ENCODE peak calls at places on chromosomes 1 and 21, in six cellular contexts. One of them, this sample, is unnamed.

GRCh38 chr21:31744162-31744800 is 12.4 kb upstream of the SCAF4 start:
- DNase-seq in stomach: no peak
- DNase-seq in small intestine: no peak
- DNase-seq in activated naive CD4-positive, alpha-beta T cell treated with anti-CD3 and anti-CD28 coated beads, Interleukin-2, amount 50 U/mL, for 16 hours: no peak
- DNase-seq in upper lobe of right lung: no peak
- DNase-seq in HT-29: no peak
- DNase-seq in this sample: no peak

GRCh38 chr1:236917448-236917847 is 86.8 kb downstream of the MT1HL1 start:
- DNase-seq in stomach: no peak
- DNase-seq in small intestine: no peak
- DNase-seq in activated naive CD4-positive, alpha-beta T cell treated with anti-CD3 and anti-CD28 coated beads, Interleukin-2, amount 50 U/mL, for 16 hours: no peak
- DNase-seq in upper lobe of right lung: no peak
- DNase-seq in HT-29: no peak
- DNase-seq in this sample: no peak

GRCh38 chr1:197399691-197400521 is 131.9 kb downstream of the CRB1 start:
- DNase-seq in stomach: no peak
- DNase-seq in small intestine: peak; percentile 51
- DNase-seq in activated naive CD4-positive, alpha-beta T cell treated with anti-CD3 and anti-CD28 coated beads, Interleukin-2, amount 50 U/mL, for 16 hours: no peak
- DNase-seq in upper lobe of right lung: no peak
- DNase-seq in HT-29: peak; percentile 72
- DNase-seq in this sample: no peak

GRCh38 chr1:6822530-6823359 is 37.5 kb downstream of the CAMTA1 start:
- DNase-seq in stomach: peak; percentile 43
- DNase-seq in small intestine: peak; percentile 95
- DNase-seq in activated naive CD4-positive, alpha-beta T cell treated with anti-CD3 and anti-CD28 coated beads, Interleukin-2, amount 50 U/mL, for 16 hours: no peak
- DNase-seq in upper lobe of right lung: no peak
- DNase-seq in HT-29: peak; percentile 4
- DNase-seq in this sample: no peak

GRCh38 chr1:24364975-24365678 is 46.0 kb downstream of the GRHL3 start:
- DNase-seq in stomach: no peak
- DNase-seq in small intestine: no peak
- DNase-seq in activated naive CD4-positive, alpha-beta T cell treated with anti-CD3 and anti-CD28 coated beads, Interleukin-2, amount 50 U/mL, for 16 hours: no peak
- DNase-seq in upper lobe of right lung: no peak
- DNase-seq in HT-29: peak; percentile 58
- DNase-seq in this sample: peak; percentile 81

GRCh38 chr1:41898191-41898713 is 20.5 kb downstream of the HIVEP3 start:
- DNase-seq in stomach: no peak
- DNase-seq in small intestine: peak; percentile 45
- DNase-seq in activated naive CD4-positive, alpha-beta T cell treated with anti-CD3 and anti-CD28 coated beads, Interleukin-2, amount 50 U/mL, for 16 hours: peak; percentile 68
- DNase-seq in upper lobe of right lung: no peak
- DNase-seq in HT-29: no peak
- DNase-seq in this sample: no peak

GRCh38 chr1:39170731-39171375 is 33.6 kb upstream of the MACF1 start:
- DNase-seq in stomach: no peak
- DNase-seq in small intestine: no peak
- DNase-seq in activated naive CD4-positive, alpha-beta T cell treated with anti-CD3 and anti-CD28 coated beads, Interleukin-2, amount 50 U/mL, for 16 hours: no peak
- DNase-seq in upper lobe of right lung: no peak
- DNase-seq in HT-29: no peak
- DNase-seq in this sample: no peak

GRCh38 chr1:156503672-156504055 is 3.1 kb upstream of the MEF2D start:
- DNase-seq in stomach: no peak
- DNase-seq in small intestine: no peak
- DNase-seq in activated naive CD4-positive, alpha-beta T cell treated with anti-CD3 and anti-CD28 coated beads, Interleukin-2, amount 50 U/mL, for 16 hours: no peak
- DNase-seq in upper lobe of right lung: no peak
- DNase-seq in HT-29: no peak
- DNase-seq in this sample: no peak

GRCh38 chr1:246825557-246826175 is 101.5 kb downstream of the SCCPDH start:
- DNase-seq in stomach: no peak
- DNase-seq in small intestine: no peak
- DNase-seq in activated naive CD4-positive, alpha-beta T cell treated with anti-CD3 and anti-CD28 coated beads, Interleukin-2, amount 50 U/mL, for 16 hours: no peak
- DNase-seq in upper lobe of right lung: no peak
- DNase-seq in HT-29: no peak
- DNase-seq in this sample: no peak

GRCh38 chr1:44407430-44408180 is 2.5 kb downstream of the RNF220 start:
- DNase-seq in stomach: no peak
- DNase-seq in small intestine: no peak
- DNase-seq in activated naive CD4-positive, alpha-beta T cell treated with anti-CD3 and anti-CD28 coated beads, Interleukin-2, amount 50 U/mL, for 16 hours: no peak
- DNase-seq in upper lobe of right lung: no peak
- DNase-seq in HT-29: no peak
- DNase-seq in this sample: no peak

GRCh38 chr21:36749935-36750578 is 51.1 kb downstream of the SIM2 start:
- DNase-seq in stomach: no peak
- DNase-seq in small intestine: no peak
- DNase-seq in activated naive CD4-positive, alpha-beta T cell treated with anti-CD3 and anti-CD28 coated beads, Interleukin-2, amount 50 U/mL, for 16 hours: no peak
- DNase-seq in upper lobe of right lung: no peak
- DNase-seq in HT-29: no peak
- DNase-seq in this sample: no peak

GRCh38 chr1:147720557-147720956 is 39.8 kb downstream of the GJA5 start:
- DNase-seq in stomach: no peak
- DNase-seq in small intestine: peak; percentile 15
- DNase-seq in activated naive CD4-positive, alpha-beta T cell treated with anti-CD3 and anti-CD28 coated beads, Interleukin-2, amount 50 U/mL, for 16 hours: no peak
- DNase-seq in upper lobe of right lung: no peak
- DNase-seq in HT-29: no peak
- DNase-seq in this sample: no peak

GRCh38 chr1:208101661-208102431 is 142.3 kb downstream of the PLXNA2 start:
- DNase-seq in stomach: no peak
- DNase-seq in small intestine: peak; percentile 89
- DNase-seq in activated naive CD4-positive, alpha-beta T cell treated with anti-CD3 and anti-CD28 coated beads, Interleukin-2, amount 50 U/mL, for 16 hours: no peak
- DNase-seq in upper lobe of right lung: no peak
- DNase-seq in HT-29: no peak
- DNase-seq in this sample: no peak

GRCh38 chr1:226779536-226779935 is 40.5 kb upstream of the ITPKB start:
- DNase-seq in stomach: no peak
- DNase-seq in small intestine: peak; percentile 86
- DNase-seq in activated naive CD4-positive, alpha-beta T cell treated with anti-CD3 and anti-CD28 coated beads, Interleukin-2, amount 50 U/mL, for 16 hours: no peak
- DNase-seq in upper lobe of right lung: no peak
- DNase-seq in HT-29: no peak
- DNase-seq in this sample: no peak

GRCh38 chr1:236465959-236466303 is 57.9 kb upstream of the LGALS8 start:
- DNase-seq in stomach: no peak
- DNase-seq in small intestine: no peak
- DNase-seq in activated naive CD4-positive, alpha-beta T cell treated with anti-CD3 and anti-CD28 coated beads, Interleukin-2, amount 50 U/mL, for 16 hours: no peak
- DNase-seq in upper lobe of right lung: no peak
- DNase-seq in HT-29: no peak
- DNase-seq in this sample: no peak

GRCh38 chr1:117176579-117176978 is 34.1 kb downstream of the VTCN1 start:
- DNase-seq in stomach: no peak
- DNase-seq in small intestine: no peak
- DNase-seq in activated naive CD4-positive, alpha-beta T cell treated with anti-CD3 and anti-CD28 coated beads, Interleukin-2, amount 50 U/mL, for 16 hours: no peak
- DNase-seq in upper lobe of right lung: no peak
- DNase-seq in HT-29: no peak
- DNase-seq in this sample: no peak

GRCh38 chr21:25963186-25963585 is 207.4 kb downstream of the APP start:
- DNase-seq in stomach: no peak
- DNase-seq in small intestine: peak; percentile 59
- DNase-seq in activated naive CD4-positive, alpha-beta T cell treated with anti-CD3 and anti-CD28 coated beads, Interleukin-2, amount 50 U/mL, for 16 hours: no peak
- DNase-seq in upper lobe of right lung: no peak
- DNase-seq in HT-29: peak; percentile 42
- DNase-seq in this sample: no peak

GRCh38 chr1:53350853-53351767 is 23.2 kb upstream of the LRP8 start:
- DNase-seq in stomach: peak; percentile 15
- DNase-seq in small intestine: no peak
- DNase-seq in activated naive CD4-positive, alpha-beta T cell treated with anti-CD3 and anti-CD28 coated beads, Interleukin-2, amount 50 U/mL, for 16 hours: no peak
- DNase-seq in upper lobe of right lung: peak; percentile 35
- DNase-seq in HT-29: no peak
- DNase-seq in this sample: no peak

GRCh38 chr1:56709269-56709880 is 64.3 kb downstream of the PRKAA2 start:
- DNase-seq in stomach: no peak
- DNase-seq in small intestine: peak; percentile 46
- DNase-seq in activated naive CD4-positive, alpha-beta T cell treated with anti-CD3 and anti-CD28 coated beads, Interleukin-2, amount 50 U/mL, for 16 hours: no peak
- DNase-seq in upper lobe of right lung: no peak
- DNase-seq in HT-29: peak; percentile 82
- DNase-seq in this sample: no peak

GRCh38 chr1:82330330-82330729 is 529.6 kb downstream of the ADGRL2 start:
- DNase-seq in stomach: no peak
- DNase-seq in small intestine: no peak
- DNase-seq in activated naive CD4-positive, alpha-beta T cell treated with anti-CD3 and anti-CD28 coated beads, Interleukin-2, amount 50 U/mL, for 16 hours: no peak
- DNase-seq in upper lobe of right lung: no peak
- DNase-seq in HT-29: no peak
- DNase-seq in this sample: no peak

GRCh38 chr1:170010443-170010842 is 64.1 kb downstream of the KIFAP3 start:
- DNase-seq in stomach: no peak
- DNase-seq in small intestine: peak; percentile 30
- DNase-seq in activated naive CD4-positive, alpha-beta T cell treated with anti-CD3 and anti-CD28 coated beads, Interleukin-2, amount 50 U/mL, for 16 hours: peak; percentile 10
- DNase-seq in upper lobe of right lung: no peak
- DNase-seq in HT-29: peak; percentile 80
- DNase-seq in this sample: no peak

GRCh38 chr1:153683853-153684252 is 5.4 kb downstream of the NPR1 start:
- DNase-seq in stomach: no peak
- DNase-seq in small intestine: peak; percentile 53
- DNase-seq in activated naive CD4-positive, alpha-beta T cell treated with anti-CD3 and anti-CD28 coated beads, Interleukin-2, amount 50 U/mL, for 16 hours: no peak
- DNase-seq in upper lobe of right lung: no peak
- DNase-seq in HT-29: peak; percentile 19
- DNase-seq in this sample: no peak

GRCh38 chr21:41766883-41767605 is at the start of gene RIPK4:
- DNase-seq in stomach: peak; percentile 92
- DNase-seq in small intestine: peak; percentile 90
- DNase-seq in activated naive CD4-positive, alpha-beta T cell treated with anti-CD3 and anti-CD28 coated beads, Interleukin-2, amount 50 U/mL, for 16 hours: peak; percentile 65
- DNase-seq in upper lobe of right lung: peak; percentile 91
- DNase-seq in HT-29: peak; percentile 91
- DNase-seq in this sample: no peak

GRCh38 chr21:33286600-33287456 is 20.7 kb downstream of the IL10RB start:
- DNase-seq in stomach: peak; percentile 73
- DNase-seq in small intestine: peak; percentile 64
- DNase-seq in activated naive CD4-positive, alpha-beta T cell treated with anti-CD3 and anti-CD28 coated beads, Interleukin-2, amount 50 U/mL, for 16 hours: no peak
- DNase-seq in upper lobe of right lung: no peak
- DNase-seq in HT-29: no peak
- DNase-seq in this sample: no peak

GRCh38 chr1:224620105-224620504 is 4.0 kb downstream of the CNIH3 start:
- DNase-seq in stomach: no peak
- DNase-seq in small intestine: no peak
- DNase-seq in activated naive CD4-positive, alpha-beta T cell treated with anti-CD3 and anti-CD28 coated beads, Interleukin-2, amount 50 U/mL, for 16 hours: no peak
- DNase-seq in upper lobe of right lung: no peak
- DNase-seq in HT-29: no peak
- DNase-seq in this sample: no peak

GRCh38 chr1:55272994-55273393 is 57.8 kb upstream of the USP24 start:
- DNase-seq in stomach: no peak
- DNase-seq in small intestine: no peak
- DNase-seq in activated naive CD4-positive, alpha-beta T cell treated with anti-CD3 and anti-CD28 coated beads, Interleukin-2, amount 50 U/mL, for 16 hours: no peak
- DNase-seq in upper lobe of right lung: no peak
- DNase-seq in HT-29: no peak
- DNase-seq in this sample: no peak

GRCh38 chr21:32285476-32285875 is 6.6 kb upstream of the MIS18A start:
- DNase-seq in stomach: no peak
- DNase-seq in small intestine: no peak
- DNase-seq in activated naive CD4-positive, alpha-beta T cell treated with anti-CD3 and anti-CD28 coated beads, Interleukin-2, amount 50 U/mL, for 16 hours: no peak
- DNase-seq in upper lobe of right lung: no peak
- DNase-seq in HT-29: no peak
- DNase-seq in this sample: no peak

GRCh38 chr1:92831368-92831761 is 475 bp upstream of the RPL5 start:
- DNase-seq in stomach: no peak
- DNase-seq in small intestine: no peak
- DNase-seq in activated naive CD4-positive, alpha-beta T cell treated with anti-CD3 and anti-CD28 coated beads, Interleukin-2, amount 50 U/mL, for 16 hours: no peak
- DNase-seq in upper lobe of right lung: no peak
- DNase-seq in HT-29: no peak
- DNase-seq in this sample: no peak

GRCh38 chr1:163422738-163423404 is 101.1 kb downstream of the NUF2 start:
- DNase-seq in stomach: no peak
- DNase-seq in small intestine: no peak
- DNase-seq in activated naive CD4-positive, alpha-beta T cell treated with anti-CD3 and anti-CD28 coated beads, Interleukin-2, amount 50 U/mL, for 16 hours: no peak
- DNase-seq in upper lobe of right lung: no peak
- DNase-seq in HT-29: no peak
- DNase-seq in this sample: no peak

GRCh38 chr1:242556276-242556675 is 31.8 kb upstream of the PLD5 start:
- DNase-seq in stomach: no peak
- DNase-seq in small intestine: no peak
- DNase-seq in activated naive CD4-positive, alpha-beta T cell treated with anti-CD3 and anti-CD28 coated beads, Interleukin-2, amount 50 U/mL, for 16 hours: no peak
- DNase-seq in upper lobe of right lung: no peak
- DNase-seq in HT-29: no peak
- DNase-seq in this sample: no peak

GRCh38 chr1:221241592-221241991 is 362.3 kb downstream of the HLX start:
- DNase-seq in stomach: no peak
- DNase-seq in small intestine: no peak
- DNase-seq in activated naive CD4-positive, alpha-beta T cell treated with anti-CD3 and anti-CD28 coated beads, Interleukin-2, amount 50 U/mL, for 16 hours: no peak
- DNase-seq in upper lobe of right lung: no peak
- DNase-seq in HT-29: no peak
- DNase-seq in this sample: no peak

GRCh38 chr1:107682467-107682866 is 282.5 kb downstream of the VAV3 start:
- DNase-seq in stomach: no peak
- DNase-seq in small intestine: peak; percentile 73
- DNase-seq in activated naive CD4-positive, alpha-beta T cell treated with anti-CD3 and anti-CD28 coated beads, Interleukin-2, amount 50 U/mL, for 16 hours: no peak
- DNase-seq in upper lobe of right lung: no peak
- DNase-seq in HT-29: no peak
- DNase-seq in this sample: no peak

GRCh38 chr1:25760122-25760719 is 39.8 kb upstream of the SELENON start:
- DNase-seq in stomach: no peak
- DNase-seq in small intestine: no peak
- DNase-seq in activated naive CD4-positive, alpha-beta T cell treated with anti-CD3 and anti-CD28 coated beads, Interleukin-2, amount 50 U/mL, for 16 hours: no peak
- DNase-seq in upper lobe of right lung: no peak
- DNase-seq in HT-29: no peak
- DNase-seq in this sample: no peak

GRCh38 chr1:41619511-41620364 is 135.3 kb upstream of the EDN2 start:
- DNase-seq in stomach: no peak
- DNase-seq in small intestine: no peak
- DNase-seq in activated naive CD4-positive, alpha-beta T cell treated with anti-CD3 and anti-CD28 coated beads, Interleukin-2, amount 50 U/mL, for 16 hours: no peak
- DNase-seq in upper lobe of right lung: no peak
- DNase-seq in HT-29: no peak
- DNase-seq in this sample: no peak

This sample was measured in CD14-positive monocyte.